ENCODE peak calls at places on chromosome 10, in nine cellular contexts. F, B, X, Q, E, A, N, Y and S are unnamed samples.

GRCh38 chr10:127094984-127095383 is 101.4 kb downstream of the INSYN2A start:
- DNase-seq in F (no peak), B (no peak), X (no peak), Q (no peak), E (no peak), A (no peak), N (no peak), Y (no peak), S (no peak)

GRCh38 chr10:79498431-79498830 is 13.9 kb upstream of the EIF5AL1 start:
- DNase-seq in F (no peak), B (no peak), X (no peak), Q (no peak), E (no peak), A (no peak), N (no peak), Y (no peak), S (no peak)

GRCh38 chr10:17213646-17214349 is 12.3 kb upstream of the TRDMT1 start:
- DNase-seq in F (no peak), B (no peak), X (no peak), Q (no peak), E (no peak), A (no peak), N (no peak), Y (no peak), S (no peak)

GRCh38 chr10:95454356-95454755 is 106.8 kb downstream of the SORBS1 start:
- DNase-seq in F (no peak), B (no peak), X (no peak), Q (no peak), E (no peak), A (no peak), N (no peak), Y (no peak), S (no peak)

GRCh38 chr10:3098689-3099088 is 31.3 kb downstream of the PFKP start:
- DNase-seq in F (no peak), B (no peak), X (no peak), Q (no peak), E (no peak), A (no peak), N (no peak), Y (no peak), S (no peak)

GRCh38 chr10:33093362-33093761 is 135.3 kb upstream of the ITGB1 start:
- DNase-seq in F (no peak), B (no peak), X (no peak), Q (no peak), E (no peak), A (no peak), N (no peak), Y (no peak), S (no peak)

GRCh38 chr10:129604333-129605032 is 137.4 kb downstream of the MGMT start:
- DNase-seq in F (no peak), B (no peak), X (no peak), Q (no peak), E (no peak), A (no peak), N (no peak), Y (no peak), S (no peak)

GRCh38 chr10:66353422-66353821 is 572.4 kb upstream of the LRRTM3 start:
- DNase-seq in F (no peak), B (no peak), X (no peak), Q (no peak), E (no peak), A (no peak), N (no peak), Y (peak), S (no peak)

GRCh38 chr10:33875924-33876323 is 541.5 kb upstream of the NRP1 start:
- DNase-seq in F (no peak), B (no peak), X (no peak), Q (no peak), E (no peak), A (no peak), N (no peak), Y (no peak), S (no peak)